ENCODE peak calls at places on chromosomes 13 and 19, in four cellular contexts. J is activated CD4-positive, alpha-beta T cell treated with anti-CD3 and anti-CD28 coated beads, Interleukin-2, amount 50 U/mL, for 1 hour; Z is gastrocnemius medialis; M is neural progenitor cell. S is an unnamed sample.

GRCh38 chr19:53511933-53512374 is 26.0 kb upstream of the ZNF331 start:
- DNase-seq in Z (no peak), M (peak), J (peak), S (peak)

GRCh38 chr19:31500921-31501320 is 151.7 kb upstream of the TSHZ3 start:
- DNase-seq in J (no peak), Z (no peak), M (no peak), S (no peak)

GRCh38 chr19:13099073-13099999 is 3.3 kb downstream of the LYL1 start:
- DNase-seq in J (peak), Z (peak), M (peak), S (peak)

GRCh38 chr13:60619461-60619860 is 222.4 kb downstream of the TDRD3 start:
- DNase-seq in M (no peak), J (no peak), Z (no peak), S (no peak)

GRCh38 chr13:48750588-48751383 is 97.1 kb downstream of the CYSLTR2 start:
- DNase-seq in M (no peak), J (no peak), Z (no peak), S (no peak)

GRCh38 chr13:63409791-63410351 is 1994.2 kb upstream of the PCDH20 start:
- DNase-seq in Z (no peak), J (no peak), M (no peak), S (no peak)

GRCh38 chr13:106888148-106888547 is 320.2 kb upstream of the ARGLU1 start:
- DNase-seq in M (no peak), Z (no peak), J (no peak), S (no peak)

GRCh38 chr13:66994097-66994496 is 236.0 kb downstream of the PCDH9 start:
- DNase-seq in M (peak), J (no peak), Z (no peak), S (peak)

GRCh38 chr19:535017-535835 is 3.7 kb downstream of the CDC34 start:
- DNase-seq in J (no peak), Z (peak), M (no peak), S (no peak)

GRCh38 chr19:41478875-41479756 is 36.2 kb downstream of the ERICH4 start:
- DNase-seq in Z (no peak), J (no peak), M (no peak), S (no peak)

GRCh38 chr13:61664821-61665705 is 249.4 kb upstream of the PCDH20 start:
- DNase-seq in J (no peak), Z (no peak), M (no peak), S (no peak)

GRCh38 chr19:48274173-48274572 is 4.3 kb downstream of the ZNF114 start:
- DNase-seq in M (no peak), J (no peak), Z (no peak), S (no peak)

GRCh38 chr19:41570639-41571112 is 5.3 kb upstream of the CEACAM21 start:
- DNase-seq in Z (peak), J (peak), M (peak), S (peak)

GRCh38 chr13:110615322-110616102 is at the start of gene NAXD:
- DNase-seq in M (peak), J (peak), Z (peak), S (peak)

GRCh38 chr13:22883961-22884360 is 296.8 kb upstream of the SGCG start:
- DNase-seq in M (peak), J (no peak), Z (no peak), S (peak)

GRCh38 chr13:27043013-27043412 is 128.6 kb downstream of the USP12 start:
- DNase-seq in M (no peak), Z (no peak), J (no peak), S (no peak)

GRCh38 chr19:19448238-19448544 is 42.7 kb downstream of the GATAD2A start:
- DNase-seq in J (no peak), Z (no peak), M (no peak), S (no peak)

GRCh38 chr13:21625366-21625765 is 21.4 kb upstream of the MICU2 start:
- DNase-seq in Z (no peak), M (no peak), J (no peak), S (no peak)

GRCh38 chr19:39449116-39449797 is 3.9 kb downstream of the SUPT5H start:
- DNase-seq in M (no peak), J (no peak), Z (no peak), S (no peak)

GRCh38 chr19:2047076-2047448 is 4.0 kb downstream of the MKNK2 start:
- DNase-seq in J (no peak), Z (no peak), M (no peak), S (no peak)

GRCh38 chr13:84896128-84896527 is 903.1 kb downstream of the SLITRK6 start:
- DNase-seq in Z (no peak), J (peak), M (peak), S (peak)

GRCh38 chr13:43270043-43270830 is 246.9 kb downstream of the DNAJC15 start:
- DNase-seq in Z (no peak), M (no peak), J (no peak), S (no peak)

GRCh38 chr13:35648109-35648508 is 171.6 kb upstream of the MAB21L1 start:
- DNase-seq in M (no peak), J (no peak), Z (no peak), S (no peak)

GRCh38 chr19:38660724-38661123 is 13.3 kb downstream of the ACTN4 start:
- DNase-seq in J (no peak), M (no peak), Z (no peak), S (no peak)

GRCh38 chr13:19742651-19743050 is 40.1 kb downstream of the PSPC1 start:
- DNase-seq in J (no peak), M (no peak), Z (no peak), S (no peak)